ENCODE peak calls at places on chromosomes 7 and 10, in four cellular contexts. One of them, this sample, is unnamed.

GRCh38 chr7:4726051-4726450 is 44.0 kb downstream of the FOXK1 start:
- DNase-seq in Caco-2: no peak
- DNase-seq in cardiac fibroblast: peak; percentile 31
- DNase-seq in body of pancreas: no peak
- DNase-seq in this sample: no peak

GRCh38 chr7:2287742-2288141 is 26.5 kb downstream of the SNX8 start:
- DNase-seq in body of pancreas: no peak
- DNase-seq in cardiac fibroblast: no peak
- DNase-seq in Caco-2: no peak
- DNase-seq in this sample: no peak

GRCh38 chr7:17618652-17618974 is 320.2 kb downstream of the AHR start:
- DNase-seq in cardiac fibroblast: no peak
- DNase-seq in Caco-2: peak; percentile 80
- DNase-seq in body of pancreas: no peak
- DNase-seq in this sample: no peak

GRCh38 chr7:25028370-25028971 is 48.5 kb upstream of the OSBPL3 start:
- DNase-seq in Caco-2: peak; percentile 46
- DNase-seq in body of pancreas: no peak
- DNase-seq in cardiac fibroblast: peak; percentile 90
- DNase-seq in this sample: peak; percentile 84

GRCh38 chr7:156927571-156928405 is 21.7 kb upstream of the NOM1 start:
- DNase-seq in Caco-2: no peak
- DNase-seq in body of pancreas: no peak
- DNase-seq in cardiac fibroblast: peak; percentile 70
- DNase-seq in this sample: peak; percentile 41

GRCh38 chr10:130138479-130138866 is 2.3 kb downstream of the GLRX3 start:
- DNase-seq in body of pancreas: no peak
- DNase-seq in cardiac fibroblast: peak; percentile 74
- DNase-seq in Caco-2: peak; percentile 55
- DNase-seq in this sample: peak; percentile 45

GRCh38 chr10:98620503-98620902 is 173.8 kb upstream of the HPS1 start:
- DNase-seq in cardiac fibroblast: no peak
- DNase-seq in body of pancreas: no peak
- DNase-seq in Caco-2: no peak
- DNase-seq in this sample: no peak

GRCh38 chr7:159147246-159147645 is 2.6 kb upstream of the VIPR2 start:
- DNase-seq in cardiac fibroblast: no peak
- DNase-seq in body of pancreas: peak; percentile 30
- DNase-seq in Caco-2: no peak
- DNase-seq in this sample: no peak

GRCh38 chr10:24428410-24428782 is 219.5 kb downstream of the KIAA1217 start:
- DNase-seq in body of pancreas: no peak
- DNase-seq in cardiac fibroblast: peak; percentile 90
- DNase-seq in Caco-2: peak; percentile 30
- DNase-seq in this sample: no peak

GRCh38 chr10:69360485-69361302 is 56.0 kb downstream of the TACR2 start:
- DNase-seq in cardiac fibroblast: peak; percentile 94
- DNase-seq in Caco-2: peak; percentile 75
- DNase-seq in body of pancreas: peak; percentile 87
- DNase-seq in this sample: peak; percentile 90

GRCh38 chr7:28921822-28922221 is 36.3 kb downstream of the TRIL start:
- DNase-seq in body of pancreas: peak; percentile 44
- DNase-seq in cardiac fibroblast: peak; percentile 76
- DNase-seq in Caco-2: peak; percentile 68
- DNase-seq in this sample: peak; percentile 55

GRCh38 chr7:95338832-95339231 is 14.5 kb upstream of the PON1 start:
- DNase-seq in Caco-2: no peak
- DNase-seq in body of pancreas: no peak
- DNase-seq in cardiac fibroblast: no peak
- DNase-seq in this sample: no peak
- TF ChIP-seq CTCF in Caco-2: no peak
- TF ChIP-seq CTCF in body of pancreas: no peak
- TF ChIP-seq CTCF in cardiac fibroblast: no peak
- TF ChIP-seq CTCF in this sample: no peak

DNA sequence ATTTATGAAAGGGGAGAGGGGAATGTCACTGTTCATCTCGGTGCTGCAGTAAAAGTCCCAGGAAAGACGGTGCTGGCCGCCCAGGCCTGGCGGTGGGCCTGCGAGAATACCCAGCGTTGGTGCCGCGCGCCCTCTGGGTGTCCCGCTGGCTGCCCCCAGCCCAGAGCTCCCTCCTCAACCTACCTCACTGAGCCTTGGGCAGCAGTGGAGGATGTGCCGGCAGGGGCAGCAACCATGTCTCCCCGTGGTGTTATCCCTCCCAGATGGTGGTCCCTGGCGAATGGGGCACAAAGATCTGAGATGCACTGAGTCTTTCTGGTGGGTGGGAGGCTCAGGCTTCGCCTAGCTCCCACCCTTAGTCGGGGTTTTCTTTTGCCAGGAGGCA is 9.4 kb upstream of the TLX1 start:
- DNase-seq in body of pancreas: no peak
- DNase-seq in Caco-2: no peak
- DNase-seq in cardiac fibroblast: no peak
- DNase-seq in this sample: no peak
- H3K4me3 ChIP-seq in body of pancreas: no peak overlapping the region
- H3K4me3 ChIP-seq in Caco-2: no peak overlapping the region
- H3K4me3 ChIP-seq in cardiac fibroblast: no peak overlapping the region
- H3K4me3 ChIP-seq in this sample: no peak overlapping the region

GRCh38 chr10:71740069-71740468 is 20.5 kb upstream of the C10orf105 start:
- DNase-seq in body of pancreas: no peak
- DNase-seq in Caco-2: no peak
- DNase-seq in cardiac fibroblast: peak; percentile 43
- DNase-seq in this sample: peak; percentile 83
- TF ChIP-seq CTCF in body of pancreas: no peak
- TF ChIP-seq CTCF in Caco-2: no peak
- TF ChIP-seq CTCF in cardiac fibroblast: peak; percentile 2
- TF ChIP-seq CTCF in this sample: no peak

DNA sequence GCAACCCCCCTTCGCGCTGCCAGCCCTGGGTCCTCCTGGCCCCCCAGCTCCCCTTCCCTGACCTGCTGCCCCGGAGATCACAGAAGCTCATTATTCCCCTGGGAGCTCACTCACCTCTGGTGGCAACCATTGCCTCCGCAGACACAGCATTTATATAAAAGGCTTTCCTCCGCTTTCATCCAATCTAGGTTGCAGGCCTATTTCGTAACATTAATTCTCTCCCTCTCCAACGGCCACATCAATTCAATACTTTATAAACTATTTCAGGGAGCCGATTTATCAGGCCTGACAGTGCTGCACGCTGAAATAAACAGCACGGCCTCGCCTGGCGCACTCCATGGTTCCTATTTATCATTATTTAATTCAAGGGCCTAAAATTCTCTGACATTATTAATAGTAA is 249.4 kb upstream of the PFKP start:
- DNase-seq in body of pancreas: no peak
- DNase-seq in Caco-2: no peak
- DNase-seq in cardiac fibroblast: no peak
- DNase-seq in this sample: no peak
- H3K4me3 ChIP-seq in body of pancreas: no peak overlapping the region
- H3K4me3 ChIP-seq in Caco-2: no peak overlapping the region
- H3K4me3 ChIP-seq in cardiac fibroblast: no peak overlapping the region
- H3K4me3 ChIP-seq in this sample: no peak overlapping the region

DNA sequence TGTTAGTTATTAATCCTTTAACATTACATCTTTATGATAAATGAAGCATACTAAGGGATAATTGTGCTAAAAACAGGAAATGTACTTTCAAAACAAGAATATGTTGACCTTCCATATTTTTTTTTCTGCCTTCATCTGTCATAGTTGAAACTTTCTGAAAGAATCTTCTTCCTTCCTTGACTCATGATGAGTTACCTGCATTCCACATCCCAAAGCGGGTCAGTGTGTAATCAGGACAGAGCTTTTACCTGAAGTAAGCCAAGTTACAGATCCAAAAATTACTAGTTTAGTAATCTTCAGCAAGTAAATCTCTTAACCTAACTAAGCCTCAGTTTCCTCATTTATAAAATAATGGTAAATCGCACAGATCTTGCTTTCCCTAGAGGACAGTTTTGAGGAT is 13.4 kb upstream of the ARL4A start:
- DNase-seq in cardiac fibroblast: no peak
- DNase-seq in Caco-2: no peak
- DNase-seq in body of pancreas: no peak
- DNase-seq in this sample: no peak
- TF ChIP-seq CTCF in cardiac fibroblast: no peak
- TF ChIP-seq CTCF in Caco-2: no peak
- TF ChIP-seq CTCF in body of pancreas: no peak
- TF ChIP-seq CTCF in this sample: no peak

GRCh38 chr10:86759073-86759672 is 2.8 kb downstream of the BMPR1A start:
- DNase-seq in body of pancreas: no peak
- DNase-seq in cardiac fibroblast: peak; percentile 37
- DNase-seq in Caco-2: no peak
- DNase-seq in this sample: no peak
- H3K4me3 ChIP-seq in body of pancreas: no peak overlapping the region
- H3K4me3 ChIP-seq in cardiac fibroblast: peak overlapping the region; percentile 78
- H3K4me3 ChIP-seq in Caco-2: no peak overlapping the region
- H3K4me3 ChIP-seq in this sample: peak overlapping the region; percentile 88

GRCh38 chr7:128404826-128405344 is 4.9 kb downstream of the IMPDH1 start:
- DNase-seq in Caco-2: no peak
- DNase-seq in cardiac fibroblast: no peak
- DNase-seq in body of pancreas: no peak
- DNase-seq in this sample: peak; percentile 31
- TF ChIP-seq CTCF in Caco-2: no peak
- TF ChIP-seq CTCF in cardiac fibroblast: peak; percentile 31
- TF ChIP-seq CTCF in body of pancreas: no peak
- TF ChIP-seq CTCF in this sample: peak; percentile 37